ENCODE peak calls at places on chromosome 10, in nine cellular contexts. F, M, Z, N, A, E, W, B and Y are unnamed samples.

GRCh38 chr10:6234371-6234770 is 31.6 kb downstream of the PFKFB3 start:
- DNase-seq in N (no peak), Z (no peak), F (no peak), M (no peak), E (no peak), W (no peak), A (no peak), B (no peak), Y (no peak)

GRCh38 chr10:133465950-133466474 is 12.3 kb downstream of the SCART1 start:
- DNase-seq in A (no peak), E (no peak), B (no peak), W (no peak), N (no peak), Z (no peak), M (no peak), F (no peak), Y (no peak)

GRCh38 chr10:45380903-45381610 is 7.0 kb downstream of the ALOX5 start:
- DNase-seq in F (no peak), M (no peak), B (no peak), N (no peak), A (no peak), E (no peak), Z (no peak), W (no peak), Y (no peak)

GRCh38 chr10:3889961-3890522 is 105.0 kb upstream of the KLF6 start:
- DNase-seq in B (peak; percentile 92), W (no peak), N (no peak), F (no peak), E (no peak), M (no peak), A (peak; percentile 77), Z (no peak), Y (peak; percentile 80)

GRCh38 chr10:112816033-112816430 is 134.0 kb upstream of the TCF7L2 start:
- DNase-seq in E (no peak), M (no peak), A (peak; percentile 27), Z (no peak), F (no peak), B (peak; percentile 18), W (no peak), N (no peak), Y (no peak)

GRCh38 chr10:124612611-124613498 is 131.3 kb downstream of the FAM53B start:
- DNase-seq in Z (peak; percentile 64), M (no peak), A (peak; percentile 65), E (no peak), F (no peak), W (no peak), N (no peak), B (no peak), Y (peak; percentile 37)

GRCh38 chr10:132632851-132633684 is 95.5 kb downstream of the INPP5A start:
- DNase-seq in B (peak; percentile 47), E (no peak), W (no peak), Z (no peak), A (peak; percentile 72), M (no peak), F (no peak), N (no peak), Y (peak; percentile 20)

GRCh38 chr10:80163741-80164341 is 31.3 kb downstream of the PLAC9 start:
- DNase-seq in B (peak; percentile 70), W (no peak), E (no peak), A (peak; percentile 84), Z (no peak), M (no peak), F (peak; percentile 63), N (no peak), Y (peak; percentile 38)

GRCh38 chr10:6213257-6213905 is 10.6 kb downstream of the PFKFB3 start:
- DNase-seq in B (no peak), W (no peak), E (no peak), Z (no peak), N (no peak), M (no peak), F (no peak), A (no peak), Y (no peak)

GRCh38 chr10:132558516-132559413 is 21.2 kb downstream of the INPP5A start:
- DNase-seq in A (no peak), N (no peak), B (no peak), W (no peak), F (no peak), E (no peak), M (no peak), Z (no peak), Y (no peak)

GRCh38 chr10:69558559-69558958 is 14.7 kb downstream of the NEUROG3 start:
- DNase-seq in E (no peak), A (no peak), M (no peak), B (no peak), F (no peak), Z (no peak), W (no peak), N (no peak), Y (no peak)

GRCh38 chr10:52213511-52213831 is 100.6 kb upstream of the DKK1 start:
- DNase-seq in W (no peak), N (no peak), B (peak; percentile 42), E (no peak), F (no peak), M (no peak), A (peak; percentile 63), Z (no peak), Y (peak; percentile 62)

GRCh38 chr10:20489961-20490360 is 407.1 kb downstream of the NEBL start:
- DNase-seq in E (no peak), F (no peak), Z (no peak), M (no peak), B (peak; percentile 7), A (no peak), W (no peak), N (no peak), Y (no peak)

GRCh38 chr10:70221030-70221429 is 12.2 kb downstream of the PPA1 start:
- DNase-seq in Z (no peak), M (no peak), W (no peak), N (no peak), F (no peak), B (no peak), A (no peak), E (no peak), Y (no peak)

GRCh38 chr10:65358565-65358964 is 1567.3 kb upstream of the LRRTM3 start:
- DNase-seq in M (no peak), E (no peak), F (no peak), A (no peak), Z (no peak), W (peak; percentile 46), N (no peak), B (peak; percentile 10), Y (peak; percentile 36)

GRCh38 chr10:73625004-73625883 is 16.0 kb downstream of the MYOZ1 start:
- DNase-seq in E (no peak), A (no peak), B (peak; percentile 39), M (no peak), W (peak; percentile 43), F (no peak), Z (peak; percentile 69), N (no peak), Y (peak; percentile 31)

GRCh38 chr10:24556137-24556536 is 167.6 kb downstream of the ARHGAP21 start:
- DNase-seq in M (no peak), N (no peak), Z (peak; percentile 41), B (no peak), A (no peak), F (no peak), W (no peak), E (no peak), Y (no peak)

GRCh38 chr10:117458571-117458970 is 83.3 kb upstream of the PDZD8 start:
- DNase-seq in E (no peak), A (no peak), N (no peak), F (no peak), W (no peak), Z (no peak), B (no peak), M (no peak), Y (no peak)

GRCh38 chr10:78742730-78743615 is 325.8 kb upstream of the ZMIZ1 start:
- DNase-seq in B (no peak), A (no peak), E (no peak), F (no peak), W (no peak), M (no peak), Z (no peak), N (no peak), Y (no peak)